ENCODE peak calls at places on chromosome 9, in eight cellular contexts. One of them, this sample, is unnamed.
A peak's percentile ranks its signal among the peaks of the same experiment; 100 is the strongest.

GRCh38 chr9:530681-531080 is 310.8 kb upstream of the DMRT1 start:
- DNase-seq in fibroblast of the aortic adventitia: peak; percentile 29
- DNase-seq in Caco-2: no peak
- DNase-seq in thoracic aorta: peak; percentile 28
- DNase-seq in epithelial cell of esophagus: peak; percentile 88
- DNase-seq in cardiac fibroblast: peak; percentile 67
- DNase-seq in astrocyte of the spinal cord: peak; percentile 44
- DNase-seq in BE2C: no peak
- DNase-seq in this sample: peak; percentile 37

GRCh38 chr9:26112724-26113123 is 434.5 kb upstream of the TUSC1 start:
- DNase-seq in fibroblast of the aortic adventitia: no peak
- DNase-seq in Caco-2: no peak
- DNase-seq in thoracic aorta: no peak
- DNase-seq in epithelial cell of esophagus: peak; percentile 6
- DNase-seq in cardiac fibroblast: no peak
- DNase-seq in astrocyte of the spinal cord: no peak
- DNase-seq in BE2C: no peak
- DNase-seq in this sample: peak; percentile 49

GRCh38 chr9:123395276-123396006 is 39.4 kb downstream of the CRB2 start:
- DNase-seq in fibroblast of the aortic adventitia: no peak
- DNase-seq in Caco-2: no peak
- DNase-seq in thoracic aorta: no peak
- DNase-seq in epithelial cell of esophagus: no peak
- DNase-seq in cardiac fibroblast: no peak
- DNase-seq in astrocyte of the spinal cord: no peak
- DNase-seq in BE2C: peak; percentile 55
- DNase-seq in this sample: no peak

GRCh38 chr9:23537192-23538059 is 288.6 kb downstream of the ELAVL2 start:
- DNase-seq in fibroblast of the aortic adventitia: no peak
- DNase-seq in Caco-2: no peak
- DNase-seq in thoracic aorta: no peak
- DNase-seq in epithelial cell of esophagus: no peak
- DNase-seq in cardiac fibroblast: no peak
- DNase-seq in astrocyte of the spinal cord: no peak
- DNase-seq in BE2C: no peak
- DNase-seq in this sample: no peak

GRCh38 chr9:133301253-133302230 is 26.5 kb upstream of the ABO start:
- DNase-seq in fibroblast of the aortic adventitia: no peak
- DNase-seq in Caco-2: peak; percentile 8
- DNase-seq in thoracic aorta: no peak
- DNase-seq in epithelial cell of esophagus: no peak
- DNase-seq in cardiac fibroblast: no peak
- DNase-seq in astrocyte of the spinal cord: no peak
- DNase-seq in BE2C: no peak
- DNase-seq in this sample: no peak

GRCh38 chr9:137178201-137178938 is 6.5 kb upstream of the TMEM210 start:
- DNase-seq in fibroblast of the aortic adventitia: no peak
- DNase-seq in Caco-2: no peak
- DNase-seq in thoracic aorta: no peak
- DNase-seq in epithelial cell of esophagus: no peak
- DNase-seq in cardiac fibroblast: no peak
- DNase-seq in astrocyte of the spinal cord: no peak
- DNase-seq in BE2C: no peak
- DNase-seq in this sample: no peak

GRCh38 chr9:61671276-61671973 is 481.6 kb downstream of the SPATA31A7 start:
- DNase-seq in fibroblast of the aortic adventitia: no peak
- DNase-seq in Caco-2: no peak
- DNase-seq in thoracic aorta: no peak
- DNase-seq in epithelial cell of esophagus: no peak
- DNase-seq in cardiac fibroblast: no peak
- DNase-seq in astrocyte of the spinal cord: no peak
- DNase-seq in BE2C: no peak
- DNase-seq in this sample: no peak

GRCh38 chr9:127204771-127205470 is 59.7 kb upstream of the GARNL3 start:
- DNase-seq in fibroblast of the aortic adventitia: no peak
- DNase-seq in Caco-2: no peak
- DNase-seq in thoracic aorta: no peak
- DNase-seq in epithelial cell of esophagus: no peak
- DNase-seq in cardiac fibroblast: peak; percentile 38
- DNase-seq in astrocyte of the spinal cord: no peak
- DNase-seq in BE2C: peak; percentile 85
- DNase-seq in this sample: peak; percentile 45

GRCh38 chr9:72923077-72923476 is 29.8 kb downstream of the ALDH1A1 start:
- DNase-seq in fibroblast of the aortic adventitia: no peak
- DNase-seq in Caco-2: no peak
- DNase-seq in thoracic aorta: no peak
- DNase-seq in epithelial cell of esophagus: no peak
- DNase-seq in cardiac fibroblast: no peak
- DNase-seq in astrocyte of the spinal cord: no peak
- DNase-seq in BE2C: no peak
- DNase-seq in this sample: no peak

GRCh38 chr9:81002242-81002641 is 687.1 kb downstream of the TLE1 start:
- DNase-seq in fibroblast of the aortic adventitia: no peak
- DNase-seq in Caco-2: no peak
- DNase-seq in thoracic aorta: no peak
- DNase-seq in epithelial cell of esophagus: peak; percentile 60
- DNase-seq in cardiac fibroblast: no peak
- DNase-seq in astrocyte of the spinal cord: peak; percentile 67
- DNase-seq in BE2C: no peak
- DNase-seq in this sample: no peak

GRCh38 chr9:120783611-120784047 is 9.6 kb downstream of the FBXW2 start:
- DNase-seq in fibroblast of the aortic adventitia: peak; percentile 62
- DNase-seq in Caco-2: no peak
- DNase-seq in thoracic aorta: no peak
- DNase-seq in epithelial cell of esophagus: peak; percentile 86
- DNase-seq in cardiac fibroblast: peak; percentile 58
- DNase-seq in astrocyte of the spinal cord: no peak
- DNase-seq in BE2C: no peak
- DNase-seq in this sample: peak; percentile 89

GRCh38 chr9:37408933-37409710 is 13.4 kb upstream of the GRHPR start:
- DNase-seq in fibroblast of the aortic adventitia: no peak
- DNase-seq in Caco-2: no peak
- DNase-seq in thoracic aorta: no peak
- DNase-seq in epithelial cell of esophagus: no peak
- DNase-seq in cardiac fibroblast: no peak
- DNase-seq in astrocyte of the spinal cord: no peak
- DNase-seq in BE2C: no peak
- DNase-seq in this sample: no peak

GRCh38 chr9:37413311-37413710 is 9.2 kb upstream of the GRHPR start:
- DNase-seq in fibroblast of the aortic adventitia: no peak
- DNase-seq in Caco-2: no peak
- DNase-seq in thoracic aorta: no peak
- DNase-seq in epithelial cell of esophagus: peak; percentile 26
- DNase-seq in cardiac fibroblast: no peak
- DNase-seq in astrocyte of the spinal cord: no peak
- DNase-seq in BE2C: no peak
- DNase-seq in this sample: no peak

GRCh38 chr9:37410354-37410861 is 12.1 kb upstream of the GRHPR start:
- DNase-seq in fibroblast of the aortic adventitia: no peak
- DNase-seq in Caco-2: no peak
- DNase-seq in thoracic aorta: no peak
- DNase-seq in epithelial cell of esophagus: no peak
- DNase-seq in cardiac fibroblast: no peak
- DNase-seq in astrocyte of the spinal cord: no peak
- DNase-seq in BE2C: no peak
- DNase-seq in this sample: no peak

GRCh38 chr9:37412431-37413151 is 9.9 kb upstream of the GRHPR start:
- DNase-seq in fibroblast of the aortic adventitia: peak; percentile 72
- DNase-seq in Caco-2: no peak
- DNase-seq in thoracic aorta: no peak
- DNase-seq in epithelial cell of esophagus: peak; percentile 54
- DNase-seq in cardiac fibroblast: peak; percentile 51
- DNase-seq in astrocyte of the spinal cord: no peak
- DNase-seq in BE2C: no peak
- DNase-seq in this sample: no peak

GRCh38 chr9:37410969-37411785 is 11.3 kb upstream of the GRHPR start:
- DNase-seq in fibroblast of the aortic adventitia: peak; percentile 29
- DNase-seq in Caco-2: peak; percentile 79
- DNase-seq in thoracic aorta: no peak
- DNase-seq in epithelial cell of esophagus: no peak
- DNase-seq in cardiac fibroblast: peak; percentile 37
- DNase-seq in astrocyte of the spinal cord: no peak
- DNase-seq in BE2C: no peak
- DNase-seq in this sample: no peak
- TF ChIP-seq CTCF in fibroblast of the aortic adventitia: peak; percentile 54
- TF ChIP-seq CTCF in Caco-2: peak; percentile 52
- TF ChIP-seq CTCF in thoracic aorta: no peak
- TF ChIP-seq CTCF in epithelial cell of esophagus: peak; percentile 41
- TF ChIP-seq CTCF in cardiac fibroblast: peak; percentile 48
- TF ChIP-seq CTCF in astrocyte of the spinal cord: peak; percentile 48
- TF ChIP-seq CTCF in BE2C: peak; percentile 41
- TF ChIP-seq CTCF in this sample: peak; percentile 34

GRCh38 chr9:89661391-89661949 is 56.7 kb downstream of the GADD45G start:
- DNase-seq in fibroblast of the aortic adventitia: no peak
- DNase-seq in Caco-2: peak; percentile 62
- DNase-seq in thoracic aorta: no peak
- DNase-seq in epithelial cell of esophagus: no peak
- DNase-seq in cardiac fibroblast: peak; percentile 6
- DNase-seq in astrocyte of the spinal cord: no peak
- DNase-seq in BE2C: no peak
- DNase-seq in this sample: no peak

GRCh38 chr9:89663264-89663970 is 58.6 kb downstream of the GADD45G start:
- DNase-seq in fibroblast of the aortic adventitia: no peak
- DNase-seq in Caco-2: no peak
- DNase-seq in thoracic aorta: no peak
- DNase-seq in epithelial cell of esophagus: no peak
- DNase-seq in cardiac fibroblast: no peak
- DNase-seq in astrocyte of the spinal cord: no peak
- DNase-seq in BE2C: no peak
- DNase-seq in this sample: no peak

GRCh38 chr9:89660286-89660685 is 55.5 kb downstream of the GADD45G start:
- DNase-seq in fibroblast of the aortic adventitia: no peak
- DNase-seq in Caco-2: no peak
- DNase-seq in thoracic aorta: no peak
- DNase-seq in epithelial cell of esophagus: no peak
- DNase-seq in cardiac fibroblast: no peak
- DNase-seq in astrocyte of the spinal cord: no peak
- DNase-seq in BE2C: no peak
- DNase-seq in this sample: no peak

GRCh38 chr9:89662718-89663246 is 58.0 kb downstream of the GADD45G start:
- DNase-seq in fibroblast of the aortic adventitia: no peak
- DNase-seq in Caco-2: no peak
- DNase-seq in thoracic aorta: no peak
- DNase-seq in epithelial cell of esophagus: no peak
- DNase-seq in cardiac fibroblast: no peak
- DNase-seq in astrocyte of the spinal cord: no peak
- DNase-seq in BE2C: no peak
- DNase-seq in this sample: no peak

DNA sequence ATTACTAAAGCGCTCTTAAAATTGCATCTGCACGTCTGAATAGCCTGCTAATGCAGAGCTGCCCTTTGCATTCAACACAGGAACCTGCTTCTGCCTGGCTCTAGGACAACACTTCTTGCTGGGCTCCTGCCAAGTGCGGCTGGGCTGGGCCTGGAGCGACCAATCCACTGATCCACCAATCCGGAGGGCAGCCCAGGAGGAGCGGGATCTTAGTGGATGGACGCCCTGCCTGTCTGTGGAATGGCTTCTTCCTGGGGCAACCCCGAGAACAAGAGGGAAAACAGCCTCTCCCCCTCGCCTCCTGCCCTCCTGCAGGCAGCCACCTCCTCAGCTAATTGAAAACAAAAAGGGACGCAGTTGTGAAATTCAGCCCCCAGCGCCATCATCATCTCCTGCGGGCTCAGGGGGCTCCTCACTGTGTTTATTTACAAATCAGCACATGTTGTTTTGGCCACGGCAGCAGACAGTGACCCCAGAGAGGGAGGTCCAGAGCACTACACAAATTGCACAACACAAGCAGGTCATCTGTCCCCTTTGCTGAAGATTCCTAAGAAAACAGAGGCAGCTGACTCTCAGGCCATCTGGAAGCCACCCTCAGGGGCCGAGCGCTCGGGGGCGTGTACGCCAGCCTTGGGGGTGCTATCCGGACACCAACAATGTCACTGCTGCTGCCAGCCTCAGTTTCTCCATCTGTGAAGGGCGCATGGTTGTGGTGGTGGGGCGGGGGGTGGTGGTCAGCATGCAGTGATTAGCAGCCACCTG is 57.3 kb downstream of the GADD45G start:
- DNase-seq in fibroblast of the aortic adventitia: peak; percentile 75
- DNase-seq in Caco-2: peak; percentile 65
- DNase-seq in thoracic aorta: peak; percentile 84
- DNase-seq in epithelial cell of esophagus: peak; percentile 48
- DNase-seq in cardiac fibroblast: peak; percentile 98
- DNase-seq in astrocyte of the spinal cord: peak; percentile 94
- DNase-seq in BE2C: peak; percentile 98
- DNase-seq in this sample: peak; percentile 90
- H3K4me3 ChIP-seq in fibroblast of the aortic adventitia: no peak overlapping the region
- H3K4me3 ChIP-seq in Caco-2: no peak overlapping the region
- H3K4me3 ChIP-seq in thoracic aorta: peak overlapping the region; percentile 81
- H3K4me3 ChIP-seq in epithelial cell of esophagus: no peak overlapping the region
- H3K4me3 ChIP-seq in cardiac fibroblast: no peak overlapping the region
- H3K4me3 ChIP-seq in astrocyte of the spinal cord: peak overlapping the region; percentile 43
- H3K4me3 ChIP-seq in BE2C: peak overlapping the region; percentile 52
- H3K4me3 ChIP-seq in this sample: peak overlapping the region; percentile 27

GRCh38 chr9:105539452-105539851 is 18.5 kb upstream of the FKTN start:
- DNase-seq in fibroblast of the aortic adventitia: no peak
- DNase-seq in Caco-2: no peak
- DNase-seq in thoracic aorta: no peak
- DNase-seq in epithelial cell of esophagus: no peak
- DNase-seq in cardiac fibroblast: no peak
- DNase-seq in astrocyte of the spinal cord: no peak
- DNase-seq in BE2C: no peak
- DNase-seq in this sample: peak; percentile 25
- TF ChIP-seq CTCF in fibroblast of the aortic adventitia: no peak
- TF ChIP-seq CTCF in Caco-2: no peak
- TF ChIP-seq CTCF in thoracic aorta: no peak
- TF ChIP-seq CTCF in epithelial cell of esophagus: no peak
- TF ChIP-seq CTCF in cardiac fibroblast: no peak
- TF ChIP-seq CTCF in astrocyte of the spinal cord: no peak
- TF ChIP-seq CTCF in BE2C: peak; percentile 30
- TF ChIP-seq CTCF in this sample: peak; percentile 15

GRCh38 chr9:93948456-93949072 is 6.6 kb downstream of the BARX1 start:
- DNase-seq in fibroblast of the aortic adventitia: no peak
- DNase-seq in Caco-2: no peak
- DNase-seq in thoracic aorta: no peak
- DNase-seq in epithelial cell of esophagus: no peak
- DNase-seq in cardiac fibroblast: no peak
- DNase-seq in astrocyte of the spinal cord: no peak
- DNase-seq in BE2C: no peak
- DNase-seq in this sample: no peak

GRCh38 chr9:93947409-93948070 is 7.6 kb downstream of the BARX1 start:
- DNase-seq in fibroblast of the aortic adventitia: no peak
- DNase-seq in Caco-2: no peak
- DNase-seq in thoracic aorta: no peak
- DNase-seq in epithelial cell of esophagus: no peak
- DNase-seq in cardiac fibroblast: no peak
- DNase-seq in astrocyte of the spinal cord: no peak
- DNase-seq in BE2C: no peak
- DNase-seq in this sample: no peak

GRCh38 chr9:93946338-93946712 is 8.8 kb downstream of the BARX1 start:
- DNase-seq in fibroblast of the aortic adventitia: no peak
- DNase-seq in Caco-2: no peak
- DNase-seq in thoracic aorta: no peak
- DNase-seq in epithelial cell of esophagus: no peak
- DNase-seq in cardiac fibroblast: no peak
- DNase-seq in astrocyte of the spinal cord: no peak
- DNase-seq in BE2C: no peak
- DNase-seq in this sample: no peak

GRCh38 chr9:93944011-93944410 is 11.1 kb downstream of the BARX1 start:
- DNase-seq in fibroblast of the aortic adventitia: no peak
- DNase-seq in Caco-2: no peak
- DNase-seq in thoracic aorta: no peak
- DNase-seq in epithelial cell of esophagus: no peak
- DNase-seq in cardiac fibroblast: no peak
- DNase-seq in astrocyte of the spinal cord: no peak
- DNase-seq in BE2C: no peak
- DNase-seq in this sample: no peak

GRCh38 chr9:93945400-93946337 is 9.5 kb downstream of the BARX1 start:
- DNase-seq in fibroblast of the aortic adventitia: no peak
- DNase-seq in Caco-2: no peak
- DNase-seq in thoracic aorta: no peak
- DNase-seq in epithelial cell of esophagus: no peak
- DNase-seq in cardiac fibroblast: no peak
- DNase-seq in astrocyte of the spinal cord: no peak
- DNase-seq in BE2C: no peak
- DNase-seq in this sample: no peak
- H3K4me3 ChIP-seq in fibroblast of the aortic adventitia: peak overlapping the region; percentile 31
- H3K4me3 ChIP-seq in Caco-2: peak overlapping the region; percentile 39
- H3K4me3 ChIP-seq in thoracic aorta: peak overlapping the region; percentile 67
- H3K4me3 ChIP-seq in epithelial cell of esophagus: no peak overlapping the region
- H3K4me3 ChIP-seq in cardiac fibroblast: no peak overlapping the region
- H3K4me3 ChIP-seq in astrocyte of the spinal cord: no peak overlapping the region
- H3K4me3 ChIP-seq in BE2C: no peak overlapping the region
- H3K4me3 ChIP-seq in this sample: no peak overlapping the region